ENCODE peak calls at places on chromosomes 16 and 17, in nine cellular contexts. O is esophagus squamous epithelium, F is GM12878, Q is A549, B is breast epithelium, Z is ovary, W is heart left ventricle, L is prostate gland, U is transverse colon. A is an unnamed sample.

GRCh38 chr16:85394511-85395206 is 218.5 kb upstream of the GSE1 start:
- DNase-seq in L (no peak), Q (no peak), Z (peak), U (no peak), W (no peak), O (no peak), B (no peak), F (no peak), A (peak)

GRCh38 chr17:81084691-81085419 is 49.9 kb downstream of the BAIAP2 start:
- DNase-seq in L (peak), W (no peak), Q (no peak), U (no peak), Z (no peak), O (no peak), F (no peak), B (no peak), A (no peak)

GRCh38 chr17:39212841-39213480 is 12.8 kb downstream of the STAC2 start:
- DNase-seq in L (peak), F (no peak), Q (no peak), U (peak), W (no peak), Z (no peak), O (no peak), B (peak), A (no peak)

GRCh38 chr17:17506893-17507464 is 10.8 kb upstream of the RASD1 start:
- DNase-seq in Z (peak), B (no peak), L (no peak), F (no peak), Q (no peak), O (no peak), U (no peak), W (peak), A (no peak)

GRCh38 chr17:34673516-34673915 is 94.1 kb downstream of the TMEM132E start:
- DNase-seq in Z (no peak), U (no peak), Q (no peak), W (no peak), O (no peak), F (no peak), B (no peak), L (no peak), A (no peak)

GRCh38 chr17:68456529-68457167 is 648 bp downstream of the WIPI1 start:
- DNase-seq in W (peak), U (peak), F (no peak), B (peak), Z (peak), L (peak), Q (peak), O (no peak), A (peak)

GRCh38 chr16:89697616-89698331 is 3.7 kb downstream of the SPATA2L start:
- DNase-seq in W (no peak), F (no peak), B (no peak), Z (peak), Q (no peak), O (no peak), L (no peak), U (no peak), A (no peak)

GRCh38 chr17:76547183-76547641 is 7.4 kb downstream of the PRCD start:
- DNase-seq in Z (peak), Q (peak), L (peak), W (peak), U (peak), O (no peak), B (no peak), F (no peak), A (peak)

GRCh38 chr17:1036845-1037237 is 39.9 kb downstream of the TIMM22 start:
- DNase-seq in O (no peak), Z (no peak), B (no peak), W (no peak), L (no peak), Q (no peak), U (no peak), F (no peak), A (no peak)

GRCh38 chr17:29113334-29113733 is 66.9 kb downstream of the MYO18A start:
- DNase-seq in F (no peak), B (no peak), O (no peak), W (no peak), Q (no peak), U (no peak), L (no peak), Z (no peak), A (no peak)
- H3K27ac ChIP-seq in F (no peak), B (peak), O (no peak), W (no peak), Q (no peak), U (no peak), L (no peak), Z (no peak), A (no peak)

DNA sequence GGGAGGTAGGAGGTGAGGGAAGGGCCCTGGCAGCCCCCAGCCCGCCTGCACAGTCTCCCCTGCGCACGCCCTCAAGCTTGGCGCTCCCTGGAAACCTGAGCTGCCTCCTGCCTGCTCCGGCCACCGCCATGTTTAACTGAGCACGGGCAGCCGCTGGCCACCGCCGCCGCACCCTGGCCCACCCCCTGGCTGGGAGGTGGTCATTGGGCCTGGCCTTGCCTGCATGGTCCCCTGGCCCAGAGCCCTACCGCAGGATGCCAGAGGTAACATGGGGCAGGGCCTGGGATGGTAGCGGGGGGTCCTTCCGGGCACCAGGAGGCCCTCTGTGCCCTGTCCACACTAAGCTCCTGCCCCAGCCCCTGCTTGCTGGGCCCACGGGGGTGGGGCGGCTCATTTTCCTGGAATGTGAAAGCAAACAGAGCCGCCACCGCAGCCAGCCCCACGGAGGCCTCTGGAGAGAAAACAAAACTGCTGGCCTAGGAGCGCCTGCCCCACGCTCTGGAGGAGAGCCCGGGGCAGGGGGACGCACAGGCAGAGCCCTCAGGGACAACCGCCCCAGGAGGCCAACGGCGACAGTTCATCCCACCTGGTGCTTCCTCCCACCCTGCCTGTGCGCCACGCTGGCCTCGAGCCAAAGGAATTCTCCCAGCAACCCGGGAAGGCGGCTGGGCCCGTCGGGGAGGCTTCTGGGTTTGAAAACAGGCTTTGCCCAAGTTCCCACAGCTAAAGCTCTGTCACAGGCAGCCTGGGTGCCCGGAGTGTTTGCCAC is 8.9 kb downstream of the NHERF2 start:
- DNase-seq in U (peak), Q (peak), Z (peak), B (peak), L (no peak), O (no peak), F (no peak), W (peak), A (peak)
- TF ChIP-seq POLR2A in U (no peak), Q (peak), Z (no peak), B (no peak), L (no peak), O (no peak), F (no peak), W (no peak), A (peak)

GRCh38 chr17:50868594-50868993 is 2.4 kb upstream of the TOB1 start:
- DNase-seq in L (no peak), O (no peak), W (no peak), U (no peak), Q (no peak), Z (no peak), B (no peak), F (no peak), A (no peak)
- H3K4me3 ChIP-seq in L (no peak), O (no peak), W (no peak), U (peak), Q (peak), Z (no peak), B (peak), F (peak), A (peak)

GRCh38 chr16:49637933-49638695 is 217.8 kb downstream of the ZNF423 start:
- DNase-seq in O (no peak), U (no peak), F (no peak), W (no peak), Q (no peak), L (no peak), Z (no peak), B (no peak), A (no peak)

GRCh38 chr16:49640606-49641005 is 215.3 kb downstream of the ZNF423 start:
- DNase-seq in B (no peak), Q (no peak), L (no peak), W (no peak), F (no peak), U (no peak), Z (peak), O (no peak), A (no peak)

GRCh38 chr16:49638696-49639629 is 216.9 kb downstream of the ZNF423 start:
- DNase-seq in Z (peak), W (peak), B (no peak), O (no peak), F (no peak), Q (no peak), L (no peak), U (no peak), A (no peak)

GRCh38 chr16:49641250-49641649 is 214.7 kb downstream of the ZNF423 start:
- DNase-seq in O (no peak), Z (no peak), W (no peak), Q (no peak), F (peak), L (no peak), B (no peak), U (no peak), A (no peak)

GRCh38 chr16:49639739-49640388 is 216.0 kb downstream of the ZNF423 start:
- DNase-seq in B (no peak), W (peak), Z (peak), L (no peak), F (no peak), O (no peak), Q (no peak), U (no peak), A (no peak)
- H3K27ac ChIP-seq in B (peak), W (peak), Z (no peak), L (no peak), F (no peak), O (no peak), Q (no peak), U (peak), A (no peak)

GRCh38 chr17:8222630-8223355 is 12.4 kb upstream of the AURKB start:
- DNase-seq in F (peak), O (peak), W (peak), L (peak), Z (peak), Q (peak), B (peak), U (peak), A (peak)

GRCh38 chr17:8221663-8222379 is 11.4 kb upstream of the AURKB start:
- DNase-seq in O (no peak), Z (peak), L (peak), U (peak), W (peak), F (peak), Q (peak), B (peak), A (peak)

GRCh38 chr17:8222380-8222629 is 11.9 kb upstream of the AURKB start:
- DNase-seq in B (no peak), F (no peak), Z (no peak), Q (no peak), L (no peak), W (no peak), U (no peak), O (no peak), A (no peak)

GRCh38 chr17:8223356-8224063 is 13.1 kb upstream of the AURKB start:
- DNase-seq in B (peak), W (peak), L (peak), O (no peak), U (peak), Z (peak), Q (peak), F (no peak), A (peak)

DNA sequence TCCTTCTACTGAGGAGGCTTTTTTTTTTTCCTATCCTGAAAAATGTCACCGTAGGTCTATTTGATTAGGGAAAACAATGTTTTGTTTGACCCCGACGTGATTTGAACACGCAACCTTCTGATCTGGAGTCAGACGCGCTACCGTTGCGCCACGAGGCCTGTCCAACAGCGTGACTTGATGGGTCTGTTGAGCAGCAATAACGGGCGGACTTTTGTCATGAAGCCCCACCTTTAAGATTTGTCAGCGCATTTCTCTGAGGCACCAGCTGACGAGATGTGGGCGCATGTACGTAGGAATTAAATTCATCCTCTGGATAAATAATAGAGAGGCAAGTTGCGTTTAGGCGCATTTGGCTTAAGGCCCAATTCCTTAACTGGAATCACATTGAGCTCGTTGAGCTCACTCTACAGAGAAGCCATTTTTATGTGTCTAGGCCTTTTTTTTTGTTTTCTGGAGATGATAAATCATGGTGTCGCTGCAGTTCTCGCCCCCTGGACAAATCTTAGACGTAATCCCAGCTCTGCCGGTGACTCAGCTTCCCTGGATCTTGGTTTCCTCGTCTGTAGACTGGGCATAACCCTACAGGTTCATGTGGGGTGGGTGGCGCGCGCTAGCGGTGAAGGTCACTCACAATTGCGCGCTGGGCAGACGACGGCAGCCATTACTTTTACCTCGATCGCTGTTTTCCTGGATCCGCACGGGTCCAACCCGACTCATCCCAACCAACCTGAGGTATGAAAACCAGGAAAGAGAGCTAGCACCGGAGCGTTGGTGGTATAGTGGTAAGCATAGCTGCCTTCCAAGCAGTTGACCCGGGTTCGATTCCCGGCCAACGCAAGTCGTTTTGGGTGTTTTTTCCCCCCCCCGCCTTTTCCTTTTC is 10.6 kb upstream of the AURKB start:
- DNase-seq in Z (peak), B (peak), O (no peak), F (peak), L (peak), W (peak), Q (peak), U (peak), A (peak)
- TF ChIP-seq POLR2A in Z (peak), B (no peak), O (no peak), F (no peak), L (no peak), W (no peak), Q (peak), U (peak), A (no peak)

GRCh38 chr16:81826523-81826922 is 47.4 kb downstream of the PLCG2 start:
- DNase-seq in Z (no peak), B (no peak), F (no peak), W (no peak), U (no peak), O (no peak), Q (no peak), L (no peak), A (no peak)
- H3K4me3 ChIP-seq in Z (no peak), B (no peak), F (no peak), W (no peak), U (no peak), O (no peak), Q (no peak), L (no peak), A (no peak)

GRCh38 chr17:74759243-74759801 is 10.9 kb downstream of the NHERF1 start:
- DNase-seq in F (no peak), Z (no peak), O (no peak), W (no peak), U (peak), L (no peak), B (no peak), Q (no peak), A (no peak)

GRCh38 chr17:74759941-74760340 is 11.5 kb downstream of the NHERF1 start:
- DNase-seq in L (peak), O (no peak), F (no peak), Z (peak), W (no peak), Q (no peak), B (peak), U (no peak), A (no peak)

GRCh38 chr17:74761931-74762330 is 13.5 kb downstream of the NHERF1 start:
- DNase-seq in L (no peak), O (no peak), B (no peak), W (no peak), Z (no peak), Q (no peak), U (no peak), F (no peak), A (no peak)

GRCh38 chr17:74760404-74761105 is 12.1 kb downstream of the NHERF1 start:
- DNase-seq in Z (peak), W (no peak), B (no peak), L (peak), U (no peak), O (no peak), F (no peak), Q (no peak), A (no peak)

DNA sequence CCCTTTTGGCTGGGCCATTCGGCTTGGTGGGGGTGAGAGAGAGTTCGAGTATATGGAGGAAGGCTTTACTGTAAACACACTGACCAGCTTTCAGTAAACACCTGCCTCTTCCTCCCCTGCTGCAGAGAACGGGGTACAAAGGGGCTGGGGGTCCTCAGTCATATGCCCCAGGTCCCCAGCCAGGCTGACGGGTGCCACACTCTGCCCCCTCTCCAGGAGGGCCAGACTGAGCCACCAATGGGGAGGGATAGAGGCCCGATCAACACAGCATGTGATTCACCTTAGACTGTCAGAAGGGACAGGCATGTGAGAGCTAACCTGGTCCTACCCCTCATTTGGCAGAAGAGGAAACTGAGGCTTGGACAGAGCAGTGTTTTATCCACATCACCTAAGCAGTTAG is 13.0 kb downstream of the NHERF1 start:
- DNase-seq in O (no peak), U (no peak), W (no peak), F (no peak), L (no peak), B (no peak), Q (no peak), Z (no peak), A (no peak)
- H3K27ac ChIP-seq in O (peak), U (no peak), W (peak), F (no peak), L (peak), B (peak), Q (peak), Z (no peak), A (no peak)